ENCODE peak calls at places on chromosomes 11 and 22, in six cellular contexts. One of them, this sample, is unnamed.

GRCh38 chr22:22210375-22210774 is 34.2 kb upstream of the VPREB1 start:
- DNase-seq in T-helper 9 cell: no peak
- DNase-seq in activated CD4-positive, alpha-beta T cell treated with anti-CD3 and anti-CD28 coated beads for 48 hours: peak
- DNase-seq in Ammon's horn: no peak
- DNase-seq in anterior cingulate cortex: no peak
- DNase-seq in LoVo: no peak
- DNase-seq in this sample: no peak

GRCh38 chr11:58968251-58968711 is 29.0 kb downstream of the GLYATL1 start:
- DNase-seq in activated CD4-positive, alpha-beta T cell treated with anti-CD3 and anti-CD28 coated beads for 48 hours: no peak
- DNase-seq in Ammon's horn: no peak
- DNase-seq in LoVo: no peak
- DNase-seq in anterior cingulate cortex: no peak
- DNase-seq in T-helper 9 cell: no peak
- DNase-seq in this sample: peak

GRCh38 chr22:44638966-44639739 is 62.9 kb upstream of the PRR5 start:
- DNase-seq in LoVo: no peak
- DNase-seq in anterior cingulate cortex: peak
- DNase-seq in T-helper 9 cell: no peak
- DNase-seq in Ammon's horn: peak
- DNase-seq in activated CD4-positive, alpha-beta T cell treated with anti-CD3 and anti-CD28 coated beads for 48 hours: no peak
- DNase-seq in this sample: no peak

GRCh38 chr11:64429970-64430369 is 71.0 kb downstream of the RPS6KA4 start:
- DNase-seq in T-helper 9 cell: no peak
- DNase-seq in activated CD4-positive, alpha-beta T cell treated with anti-CD3 and anti-CD28 coated beads for 48 hours: no peak
- DNase-seq in Ammon's horn: no peak
- DNase-seq in anterior cingulate cortex: no peak
- DNase-seq in LoVo: no peak
- DNase-seq in this sample: no peak

GRCh38 chr11:61747389-61748285 is 4.8 kb upstream of the MYRF start:
- DNase-seq in T-helper 9 cell: peak
- DNase-seq in anterior cingulate cortex: peak
- DNase-seq in Ammon's horn: peak
- DNase-seq in activated CD4-positive, alpha-beta T cell treated with anti-CD3 and anti-CD28 coated beads for 48 hours: peak
- DNase-seq in LoVo: peak
- DNase-seq in this sample: peak

GRCh38 chr11:7671347-7671746 is 2.0 kb downstream of the CYB5R2 start:
- DNase-seq in Ammon's horn: no peak
- DNase-seq in LoVo: no peak
- DNase-seq in activated CD4-positive, alpha-beta T cell treated with anti-CD3 and anti-CD28 coated beads for 48 hours: no peak
- DNase-seq in T-helper 9 cell: no peak
- DNase-seq in anterior cingulate cortex: no peak
- DNase-seq in this sample: no peak

GRCh38 chr11:115222218-115222862 is 281.9 kb downstream of the CADM1 start:
- DNase-seq in Ammon's horn: peak
- DNase-seq in T-helper 9 cell: no peak
- DNase-seq in LoVo: peak
- DNase-seq in anterior cingulate cortex: no peak
- DNase-seq in activated CD4-positive, alpha-beta T cell treated with anti-CD3 and anti-CD28 coated beads for 48 hours: peak
- DNase-seq in this sample: no peak

GRCh38 chr11:114482114-114482513 is 42.8 kb downstream of the REXO2 start:
- DNase-seq in activated CD4-positive, alpha-beta T cell treated with anti-CD3 and anti-CD28 coated beads for 48 hours: no peak
- DNase-seq in anterior cingulate cortex: no peak
- DNase-seq in LoVo: no peak
- DNase-seq in Ammon's horn: no peak
- DNase-seq in T-helper 9 cell: no peak
- DNase-seq in this sample: no peak

GRCh38 chr11:132988381-132988780 is 543.9 kb downstream of the OPCML start:
- DNase-seq in activated CD4-positive, alpha-beta T cell treated with anti-CD3 and anti-CD28 coated beads for 48 hours: no peak
- DNase-seq in T-helper 9 cell: no peak
- DNase-seq in Ammon's horn: no peak
- DNase-seq in anterior cingulate cortex: no peak
- DNase-seq in LoVo: no peak
- DNase-seq in this sample: no peak

GRCh38 chr11:55707029-55707428 is 45.0 kb downstream of the OR4C6 start:
- DNase-seq in anterior cingulate cortex: no peak
- DNase-seq in T-helper 9 cell: no peak
- DNase-seq in LoVo: peak
- DNase-seq in activated CD4-positive, alpha-beta T cell treated with anti-CD3 and anti-CD28 coated beads for 48 hours: no peak
- DNase-seq in Ammon's horn: peak
- DNase-seq in this sample: peak

GRCh38 chr22:28019360-28019759 is 100.3 kb upstream of the PITPNB start:
- DNase-seq in T-helper 9 cell: no peak
- DNase-seq in Ammon's horn: no peak
- DNase-seq in anterior cingulate cortex: no peak
- DNase-seq in LoVo: no peak
- DNase-seq in activated CD4-positive, alpha-beta T cell treated with anti-CD3 and anti-CD28 coated beads for 48 hours: peak
- DNase-seq in this sample: no peak

This sample was measured in globus pallidus.